ENCODE peak calls at places on chromosomes 16 and 17, in eight cellular contexts. E, H, F, N, P, W, T and Q are unnamed samples.

GRCh38 chr17:75428775-75429469 is 23.4 kb upstream of the GRB2 start:
- DNase-seq in E (peak; percentile 64), W (no peak), T (no peak), N (no peak), P (no peak), F (peak; percentile 88), H (no peak), Q (no peak)

GRCh38 chr17:78164748-78165607 is 3.4 kb upstream of the SYNGR2 start:
- DNase-seq in N (no peak), E (no peak), P (no peak), T (no peak), F (no peak), W (no peak), H (no peak), Q (no peak)

GRCh38 chr16:78195868-78196267 is 96.4 kb downstream of the WWOX start:
- DNase-seq in E (no peak), N (no peak), F (no peak), W (no peak), T (no peak), H (no peak), P (no peak), Q (no peak)

GRCh38 chr16:55175389-55175788 is 148.6 kb upstream of the IRX6 start:
- DNase-seq in P (no peak), E (no peak), H (no peak), W (no peak), F (no peak), T (no peak), N (no peak), Q (no peak)

GRCh38 chr16:1433263-1433560 is 2.3 kb downstream of the PERCC1 start:
- DNase-seq in N (no peak), H (no peak), T (no peak), F (no peak), E (no peak), P (no peak), W (peak; percentile 10), Q (no peak)

GRCh38 chr16:23269248-23270091 is 32.6 kb upstream of the SCNN1B start:
- DNase-seq in N (no peak), E (no peak), F (peak; percentile 42), W (no peak), H (no peak), P (no peak), T (no peak), Q (no peak)

GRCh38 chr17:74201250-74201649 is 2.2 kb upstream of the RPL38 start:
- DNase-seq in W (no peak), N (no peak), F (no peak), T (no peak), E (no peak), P (no peak), H (no peak), Q (no peak)

GRCh38 chr17:40399185-40399584 is 18.5 kb downstream of the TOP2A start:
- DNase-seq in E (peak; percentile 34), F (peak; percentile 52), P (no peak), H (peak; percentile 62), T (peak; percentile 50), N (no peak), W (no peak), Q (no peak)

GRCh38 chr17:55931448-55931847 is 180.6 kb downstream of the PCTP start:
- DNase-seq in E (no peak), H (no peak), T (no peak), P (no peak), N (no peak), F (no peak), W (no peak), Q (no peak)

GRCh38 chr17:82058855-82059249 is 6.8 kb downstream of the DUS1L start:
- DNase-seq in N (no peak), F (no peak), P (no peak), H (no peak), T (no peak), W (no peak), E (no peak), Q (no peak)

GRCh38 chr16:84883301-84883700 is 63.5 kb downstream of the CRISPLD2 start:
- DNase-seq in E (no peak), H (no peak), W (no peak), F (no peak), T (no peak), N (no peak), P (no peak), Q (no peak)